ENCODE peak calls at places on chromosomes 12 and 14, in nine cellular contexts. One of them, this sample, is unnamed.

GRCh38 chr14:101402936-101403660 is 158.2 kb upstream of the DIO3 start:
- DNase-seq in NCI-H2029 treated with DMSO at 0.1 percent for 48 hours: no peak
- DNase-seq in stimulated activated CD4-positive, alpha-beta T cell treated with anti-CD3 and anti-CD28 coated beads, Interleukin-2, amount 100 ng/mL, for 48 hours: no peak
- DNase-seq in tibial nerve: no peak
- DNase-seq in AG09319: no peak
- DNase-seq in stimulated activated CD8-positive, alpha-beta memory T cell treated with anti-CD3 and anti-CD28 coated beads, Interleukin-4, amount 100 ng/mL, for 1 hour: no peak
- DNase-seq in amygdala: no peak
- DNase-seq in HCT116: no peak
- DNase-seq in activated CD4-positive, alpha-beta T cell treated with anti-CD3 and anti-CD28 coated beads for 1 hour: no peak
- DNase-seq in this sample: no peak

GRCh38 chr14:32818576-32818975 is 120.1 kb upstream of the NPAS3 start:
- DNase-seq in NCI-H2029 treated with DMSO at 0.1 percent for 48 hours: no peak
- DNase-seq in stimulated activated CD4-positive, alpha-beta T cell treated with anti-CD3 and anti-CD28 coated beads, Interleukin-2, amount 100 ng/mL, for 48 hours: no peak
- DNase-seq in tibial nerve: no peak
- DNase-seq in AG09319: no peak
- DNase-seq in stimulated activated CD8-positive, alpha-beta memory T cell treated with anti-CD3 and anti-CD28 coated beads, Interleukin-4, amount 100 ng/mL, for 1 hour: no peak
- DNase-seq in amygdala: no peak
- DNase-seq in HCT116: no peak
- DNase-seq in activated CD4-positive, alpha-beta T cell treated with anti-CD3 and anti-CD28 coated beads for 1 hour: no peak
- DNase-seq in this sample: no peak

GRCh38 chr14:32364941-32365340 is 35.8 kb downstream of the AKAP6 start:
- DNase-seq in NCI-H2029 treated with DMSO at 0.1 percent for 48 hours: no peak
- DNase-seq in stimulated activated CD4-positive, alpha-beta T cell treated with anti-CD3 and anti-CD28 coated beads, Interleukin-2, amount 100 ng/mL, for 48 hours: no peak
- DNase-seq in tibial nerve: no peak
- DNase-seq in AG09319: no peak
- DNase-seq in stimulated activated CD8-positive, alpha-beta memory T cell treated with anti-CD3 and anti-CD28 coated beads, Interleukin-4, amount 100 ng/mL, for 1 hour: no peak
- DNase-seq in amygdala: no peak
- DNase-seq in HCT116: no peak
- DNase-seq in activated CD4-positive, alpha-beta T cell treated with anti-CD3 and anti-CD28 coated beads for 1 hour: no peak
- DNase-seq in this sample: no peak

GRCh38 chr14:51774209-51774608 is 86.2 kb upstream of the GNG2 start:
- DNase-seq in NCI-H2029 treated with DMSO at 0.1 percent for 48 hours: no peak
- DNase-seq in stimulated activated CD4-positive, alpha-beta T cell treated with anti-CD3 and anti-CD28 coated beads, Interleukin-2, amount 100 ng/mL, for 48 hours: no peak
- DNase-seq in tibial nerve: no peak
- DNase-seq in AG09319: no peak
- DNase-seq in stimulated activated CD8-positive, alpha-beta memory T cell treated with anti-CD3 and anti-CD28 coated beads, Interleukin-4, amount 100 ng/mL, for 1 hour: no peak
- DNase-seq in amygdala: no peak
- DNase-seq in HCT116: no peak
- DNase-seq in activated CD4-positive, alpha-beta T cell treated with anti-CD3 and anti-CD28 coated beads for 1 hour: no peak
- DNase-seq in this sample: no peak

GRCh38 chr12:45342171-45342570 is 126.3 kb downstream of the ANO6 start:
- DNase-seq in NCI-H2029 treated with DMSO at 0.1 percent for 48 hours: no peak
- DNase-seq in stimulated activated CD4-positive, alpha-beta T cell treated with anti-CD3 and anti-CD28 coated beads, Interleukin-2, amount 100 ng/mL, for 48 hours: no peak
- DNase-seq in tibial nerve: no peak
- DNase-seq in AG09319: no peak
- DNase-seq in stimulated activated CD8-positive, alpha-beta memory T cell treated with anti-CD3 and anti-CD28 coated beads, Interleukin-4, amount 100 ng/mL, for 1 hour: no peak
- DNase-seq in amygdala: no peak
- DNase-seq in HCT116: no peak
- DNase-seq in activated CD4-positive, alpha-beta T cell treated with anti-CD3 and anti-CD28 coated beads for 1 hour: no peak
- DNase-seq in this sample: no peak

GRCh38 chr14:71711131-71711530 is 221.1 kb upstream of the RGS6 start:
- DNase-seq in NCI-H2029 treated with DMSO at 0.1 percent for 48 hours: no peak
- DNase-seq in stimulated activated CD4-positive, alpha-beta T cell treated with anti-CD3 and anti-CD28 coated beads, Interleukin-2, amount 100 ng/mL, for 48 hours: no peak
- DNase-seq in tibial nerve: no peak
- DNase-seq in AG09319: no peak
- DNase-seq in stimulated activated CD8-positive, alpha-beta memory T cell treated with anti-CD3 and anti-CD28 coated beads, Interleukin-4, amount 100 ng/mL, for 1 hour: no peak
- DNase-seq in amygdala: no peak
- DNase-seq in HCT116: no peak
- DNase-seq in activated CD4-positive, alpha-beta T cell treated with anti-CD3 and anti-CD28 coated beads for 1 hour: no peak
- DNase-seq in this sample: no peak

GRCh38 chr12:31594681-31595080 is 3.7 kb upstream of the DENND5B start:
- DNase-seq in NCI-H2029 treated with DMSO at 0.1 percent for 48 hours: no peak
- DNase-seq in stimulated activated CD4-positive, alpha-beta T cell treated with anti-CD3 and anti-CD28 coated beads, Interleukin-2, amount 100 ng/mL, for 48 hours: no peak
- DNase-seq in tibial nerve: no peak
- DNase-seq in AG09319: no peak
- DNase-seq in stimulated activated CD8-positive, alpha-beta memory T cell treated with anti-CD3 and anti-CD28 coated beads, Interleukin-4, amount 100 ng/mL, for 1 hour: no peak
- DNase-seq in amygdala: no peak
- DNase-seq in HCT116: no peak
- DNase-seq in activated CD4-positive, alpha-beta T cell treated with anti-CD3 and anti-CD28 coated beads for 1 hour: no peak
- DNase-seq in this sample: no peak

GRCh38 chr14:66965831-66966230 is 223.4 kb upstream of the GARIN2 start:
- DNase-seq in NCI-H2029 treated with DMSO at 0.1 percent for 48 hours: no peak
- DNase-seq in stimulated activated CD4-positive, alpha-beta T cell treated with anti-CD3 and anti-CD28 coated beads, Interleukin-2, amount 100 ng/mL, for 48 hours: no peak
- DNase-seq in tibial nerve: no peak
- DNase-seq in AG09319: no peak
- DNase-seq in stimulated activated CD8-positive, alpha-beta memory T cell treated with anti-CD3 and anti-CD28 coated beads, Interleukin-4, amount 100 ng/mL, for 1 hour: no peak
- DNase-seq in amygdala: no peak
- DNase-seq in HCT116: no peak
- DNase-seq in activated CD4-positive, alpha-beta T cell treated with anti-CD3 and anti-CD28 coated beads for 1 hour: no peak
- DNase-seq in this sample: peak; percentile 5

GRCh38 chr14:77014004-77014604 is 14.4 kb downstream of the IRF2BPL start:
- DNase-seq in NCI-H2029 treated with DMSO at 0.1 percent for 48 hours: no peak
- DNase-seq in stimulated activated CD4-positive, alpha-beta T cell treated with anti-CD3 and anti-CD28 coated beads, Interleukin-2, amount 100 ng/mL, for 48 hours: no peak
- DNase-seq in tibial nerve: no peak
- DNase-seq in AG09319: no peak
- DNase-seq in stimulated activated CD8-positive, alpha-beta memory T cell treated with anti-CD3 and anti-CD28 coated beads, Interleukin-4, amount 100 ng/mL, for 1 hour: no peak
- DNase-seq in amygdala: no peak
- DNase-seq in HCT116: no peak
- DNase-seq in activated CD4-positive, alpha-beta T cell treated with anti-CD3 and anti-CD28 coated beads for 1 hour: no peak
- DNase-seq in this sample: no peak

GRCh38 chr12:14769462-14769836 is 33.8 kb downstream of the WBP11 start:
- DNase-seq in NCI-H2029 treated with DMSO at 0.1 percent for 48 hours: no peak
- DNase-seq in stimulated activated CD4-positive, alpha-beta T cell treated with anti-CD3 and anti-CD28 coated beads, Interleukin-2, amount 100 ng/mL, for 48 hours: no peak
- DNase-seq in tibial nerve: no peak
- DNase-seq in AG09319: no peak
- DNase-seq in stimulated activated CD8-positive, alpha-beta memory T cell treated with anti-CD3 and anti-CD28 coated beads, Interleukin-4, amount 100 ng/mL, for 1 hour: no peak
- DNase-seq in amygdala: no peak
- DNase-seq in HCT116: no peak
- DNase-seq in activated CD4-positive, alpha-beta T cell treated with anti-CD3 and anti-CD28 coated beads for 1 hour: no peak
- DNase-seq in this sample: no peak

GRCh38 chr12:111066744-111067437 is 146.5 kb upstream of the MYL2 start:
- DNase-seq in NCI-H2029 treated with DMSO at 0.1 percent for 48 hours: no peak
- DNase-seq in stimulated activated CD4-positive, alpha-beta T cell treated with anti-CD3 and anti-CD28 coated beads, Interleukin-2, amount 100 ng/mL, for 48 hours: no peak
- DNase-seq in tibial nerve: no peak
- DNase-seq in AG09319: no peak
- DNase-seq in stimulated activated CD8-positive, alpha-beta memory T cell treated with anti-CD3 and anti-CD28 coated beads, Interleukin-4, amount 100 ng/mL, for 1 hour: no peak
- DNase-seq in amygdala: no peak
- DNase-seq in HCT116: peak; percentile 32
- DNase-seq in activated CD4-positive, alpha-beta T cell treated with anti-CD3 and anti-CD28 coated beads for 1 hour: no peak
- DNase-seq in this sample: no peak

GRCh38 chr14:32075636-32076277 is 1.3 kb upstream of the ARHGAP5 start:
- DNase-seq in NCI-H2029 treated with DMSO at 0.1 percent for 48 hours: peak; percentile 88
- DNase-seq in stimulated activated CD4-positive, alpha-beta T cell treated with anti-CD3 and anti-CD28 coated beads, Interleukin-2, amount 100 ng/mL, for 48 hours: no peak
- DNase-seq in tibial nerve: no peak
- DNase-seq in AG09319: no peak
- DNase-seq in stimulated activated CD8-positive, alpha-beta memory T cell treated with anti-CD3 and anti-CD28 coated beads, Interleukin-4, amount 100 ng/mL, for 1 hour: peak; percentile 29
- DNase-seq in amygdala: no peak
- DNase-seq in HCT116: no peak
- DNase-seq in activated CD4-positive, alpha-beta T cell treated with anti-CD3 and anti-CD28 coated beads for 1 hour: no peak
- DNase-seq in this sample: no peak

GRCh38 chr14:72679591-72680151 is 214.2 kb downstream of the DPF3 start:
- DNase-seq in NCI-H2029 treated with DMSO at 0.1 percent for 48 hours: no peak
- DNase-seq in stimulated activated CD4-positive, alpha-beta T cell treated with anti-CD3 and anti-CD28 coated beads, Interleukin-2, amount 100 ng/mL, for 48 hours: no peak
- DNase-seq in tibial nerve: no peak
- DNase-seq in AG09319: no peak
- DNase-seq in stimulated activated CD8-positive, alpha-beta memory T cell treated with anti-CD3 and anti-CD28 coated beads, Interleukin-4, amount 100 ng/mL, for 1 hour: no peak
- DNase-seq in amygdala: no peak
- DNase-seq in HCT116: no peak
- DNase-seq in activated CD4-positive, alpha-beta T cell treated with anti-CD3 and anti-CD28 coated beads for 1 hour: no peak
- DNase-seq in this sample: no peak

GRCh38 chr14:61585598-61586538 is 109.4 kb upstream of the HIF1A start:
- DNase-seq in NCI-H2029 treated with DMSO at 0.1 percent for 48 hours: peak; percentile 60
- DNase-seq in stimulated activated CD4-positive, alpha-beta T cell treated with anti-CD3 and anti-CD28 coated beads, Interleukin-2, amount 100 ng/mL, for 48 hours: no peak
- DNase-seq in tibial nerve: peak; percentile 42
- DNase-seq in AG09319: no peak
- DNase-seq in stimulated activated CD8-positive, alpha-beta memory T cell treated with anti-CD3 and anti-CD28 coated beads, Interleukin-4, amount 100 ng/mL, for 1 hour: no peak
- DNase-seq in amygdala: no peak
- DNase-seq in HCT116: no peak
- DNase-seq in activated CD4-positive, alpha-beta T cell treated with anti-CD3 and anti-CD28 coated beads for 1 hour: no peak
- DNase-seq in this sample: no peak

GRCh38 chr12:52148541-52149181 is 43.2 kb downstream of the KRT80 start:
- DNase-seq in NCI-H2029 treated with DMSO at 0.1 percent for 48 hours: no peak
- DNase-seq in stimulated activated CD4-positive, alpha-beta T cell treated with anti-CD3 and anti-CD28 coated beads, Interleukin-2, amount 100 ng/mL, for 48 hours: no peak
- DNase-seq in tibial nerve: no peak
- DNase-seq in AG09319: no peak
- DNase-seq in stimulated activated CD8-positive, alpha-beta memory T cell treated with anti-CD3 and anti-CD28 coated beads, Interleukin-4, amount 100 ng/mL, for 1 hour: no peak
- DNase-seq in amygdala: no peak
- DNase-seq in HCT116: peak; percentile 91
- DNase-seq in activated CD4-positive, alpha-beta T cell treated with anti-CD3 and anti-CD28 coated beads for 1 hour: no peak
- DNase-seq in this sample: no peak

GRCh38 chr14:104973215-104974145 is 4.7 kb downstream of the AHNAK2 start:
- DNase-seq in NCI-H2029 treated with DMSO at 0.1 percent for 48 hours: no peak
- DNase-seq in stimulated activated CD4-positive, alpha-beta T cell treated with anti-CD3 and anti-CD28 coated beads, Interleukin-2, amount 100 ng/mL, for 48 hours: no peak
- DNase-seq in tibial nerve: peak; percentile 64
- DNase-seq in AG09319: peak; percentile 77
- DNase-seq in stimulated activated CD8-positive, alpha-beta memory T cell treated with anti-CD3 and anti-CD28 coated beads, Interleukin-4, amount 100 ng/mL, for 1 hour: no peak
- DNase-seq in amygdala: no peak
- DNase-seq in HCT116: peak; percentile 98
- DNase-seq in activated CD4-positive, alpha-beta T cell treated with anti-CD3 and anti-CD28 coated beads for 1 hour: no peak
- DNase-seq in this sample: peak; percentile 79

GRCh38 chr12:34393086-34393820 is 371.0 kb downstream of the ALG10 start:
- DNase-seq in NCI-H2029 treated with DMSO at 0.1 percent for 48 hours: no peak
- DNase-seq in stimulated activated CD4-positive, alpha-beta T cell treated with anti-CD3 and anti-CD28 coated beads, Interleukin-2, amount 100 ng/mL, for 48 hours: no peak
- DNase-seq in tibial nerve: peak; percentile 10
- DNase-seq in AG09319: no peak
- DNase-seq in stimulated activated CD8-positive, alpha-beta memory T cell treated with anti-CD3 and anti-CD28 coated beads, Interleukin-4, amount 100 ng/mL, for 1 hour: no peak
- DNase-seq in amygdala: no peak
- DNase-seq in HCT116: no peak
- DNase-seq in activated CD4-positive, alpha-beta T cell treated with anti-CD3 and anti-CD28 coated beads for 1 hour: no peak
- DNase-seq in this sample: no peak

This sample was measured in skeletal muscle cell.